ENCODE peak calls at places on chromosomes 13 and 19, in six cellular contexts. R is ovary, K is heart right ventricle, U is neural progenitor cell, N is GM23338, B is lower leg skin. D is an unnamed sample.

GRCh38 chr19:5048091-5048726 is 79.3 kb downstream of the KDM4B start:
- DNase-seq in R (peak), K (peak), U (peak), N (peak), B (peak), D (peak)

GRCh38 chr13:109096101-109096500 is 466.7 kb downstream of the MYO16 start:
- DNase-seq in R (no peak), K (no peak), U (no peak), N (no peak), B (no peak), D (no peak)

GRCh38 chr13:63449549-63449948 is 2033.9 kb upstream of the PCDH20 start:
- DNase-seq in R (no peak), K (no peak), U (no peak), N (no peak), B (no peak), D (no peak)

GRCh38 chr19:5585461-5586299 is 17.9 kb upstream of the TINCR start:
- DNase-seq in R (no peak), K (peak), U (peak), N (peak), B (no peak), D (no peak)

GRCh38 chr13:49020328-49020727 is 44.6 kb downstream of the FNDC3A start:
- DNase-seq in R (no peak), K (no peak), U (no peak), N (no peak), B (no peak), D (no peak)

GRCh38 chr13:41549491-41549890 is 92.1 kb downstream of the RGCC start:
- DNase-seq in R (no peak), K (no peak), U (no peak), N (no peak), B (no peak), D (no peak)

GRCh38 chr13:94239135-94239534 is 240.3 kb downstream of the DCT start:
- DNase-seq in R (no peak), K (no peak), U (no peak), N (no peak), B (no peak), D (no peak)

GRCh38 chr13:93496985-93497673 is 270.5 kb downstream of the GPC6 start:
- DNase-seq in R (no peak), K (no peak), U (peak), N (no peak), B (no peak), D (no peak)

GRCh38 chr19:36093146-36093662 is 17.7 kb upstream of the OVOL3 start:
- DNase-seq in R (no peak), K (no peak), U (no peak), N (no peak), B (no peak), D (no peak)

GRCh38 chr13:54647275-54647674 is 1618.7 kb downstream of the OLFM4 start:
- DNase-seq in R (no peak), K (no peak), U (no peak), N (no peak), B (no peak), D (no peak)

GRCh38 chr13:50990540-50991506 is 81.2 kb downstream of the RNASEH2B start:
- DNase-seq in R (peak), K (peak), U (peak), N (peak), B (no peak), D (no peak)

GRCh38 chr13:111368091-111368490 is 47.6 kb downstream of the TEX29 start:
- DNase-seq in R (no peak), K (no peak), U (no peak), N (no peak), B (no peak), D (no peak)

GRCh38 chr13:90623318-90624011 is 724.0 kb upstream of the MIR17HG start:
- DNase-seq in R (no peak), K (no peak), U (no peak), N (no peak), B (no peak), D (no peak)

GRCh38 chr13:50280538-50280937 is 265.3 kb downstream of the KCNRG start:
- DNase-seq in R (no peak), K (no peak), U (no peak), N (no peak), B (no peak), D (peak)

GRCh38 chr19:30799854-30800755 is 427.9 kb downstream of the ZNF536 start:
- DNase-seq in R (peak), K (peak), U (peak), N (peak), B (peak), D (no peak)

GRCh38 chr13:67841071-67841470 is 610.9 kb upstream of the PCDH9 start:
- DNase-seq in R (no peak), K (no peak), U (peak), N (peak), B (no peak), D (peak)

GRCh38 chr13:73060251-73061160 is 1.7 kb downstream of the KLF5 start:
- DNase-seq in R (no peak), K (peak), U (peak), N (no peak), B (no peak), D (no peak)

GRCh38 chr19:3302755-3303154 is 63.6 kb upstream of the NFIC start:
- DNase-seq in R (no peak), K (no peak), U (no peak), N (peak), B (no peak), D (peak)

GRCh38 chr13:74335370-74335769 is 201.2 kb upstream of the KLF12 start:
- DNase-seq in R (no peak), K (no peak), U (no peak), N (no peak), B (no peak), D (no peak)

GRCh38 chr13:43804461-43805070 is 17.8 kb upstream of the ENOX1 start:
- DNase-seq in R (no peak), K (peak), U (peak), N (peak), B (no peak), D (no peak)

GRCh38 chr13:31968473-31968872 is 63.1 kb upstream of the FRY start:
- DNase-seq in R (no peak), K (peak), U (no peak), N (no peak), B (no peak), D (peak)

GRCh38 chr19:50258918-50259372 is 55.5 kb downstream of the MYH14 start:
- DNase-seq in R (no peak), K (no peak), U (peak), N (peak), B (no peak), D (no peak)

GRCh38 chr13:75137911-75138571 is 343.9 kb downstream of the TBC1D4 start:
- DNase-seq in R (no peak), K (peak), U (no peak), N (no peak), B (no peak), D (no peak)

GRCh38 chr13:93279982-93280381 is 53.4 kb downstream of the GPC6 start:
- DNase-seq in R (no peak), K (no peak), U (no peak), N (peak), B (no peak), D (no peak)

GRCh38 chr19:29546583-29547190 is 20.9 kb downstream of the VSTM2B start:
- DNase-seq in R (no peak), K (no peak), U (no peak), N (no peak), B (peak), D (no peak)

GRCh38 chr13:85430216-85430615 is 369.0 kb downstream of the SLITRK6 start:
- DNase-seq in R (no peak), K (no peak), U (no peak), N (no peak), B (no peak), D (no peak)

GRCh38 chr13:63463782-63464610 is 2048.3 kb upstream of the PCDH20 start:
- DNase-seq in R (no peak), K (no peak), U (no peak), N (no peak), B (no peak), D (no peak)

GRCh38 chr19:17647071-17648020 is 40.8 kb downstream of the UNC13A start:
- DNase-seq in R (no peak), K (no peak), U (peak), N (peak), B (no peak), D (no peak)

GRCh38 chr13:93305886-93306285 is 79.3 kb downstream of the GPC6 start:
- DNase-seq in R (no peak), K (no peak), U (no peak), N (no peak), B (no peak), D (no peak)

GRCh38 chr19:21082011-21082975 is at the start of gene ZNF714:
- DNase-seq in R (peak), K (peak), U (peak), N (peak), B (peak), D (peak)

GRCh38 chr19:55070755-55071502 is 4.7 kb upstream of the EPS8L1 start:
- DNase-seq in R (no peak), K (no peak), U (no peak), N (no peak), B (no peak), D (no peak)

GRCh38 chr19:55067869-55068268 is 4.9 kb upstream of the RDH13 start:
- DNase-seq in R (no peak), K (no peak), U (no peak), N (no peak), B (no peak), D (no peak)

GRCh38 chr19:55069859-55070225 is 5.8 kb upstream of the EPS8L1 start:
- DNase-seq in R (no peak), K (no peak), U (no peak), N (no peak), B (no peak), D (no peak)

GRCh38 chr19:55068803-55069136 is 5.8 kb upstream of the RDH13 start:
- DNase-seq in R (no peak), K (no peak), U (no peak), N (no peak), B (no peak), D (no peak)

DNA sequence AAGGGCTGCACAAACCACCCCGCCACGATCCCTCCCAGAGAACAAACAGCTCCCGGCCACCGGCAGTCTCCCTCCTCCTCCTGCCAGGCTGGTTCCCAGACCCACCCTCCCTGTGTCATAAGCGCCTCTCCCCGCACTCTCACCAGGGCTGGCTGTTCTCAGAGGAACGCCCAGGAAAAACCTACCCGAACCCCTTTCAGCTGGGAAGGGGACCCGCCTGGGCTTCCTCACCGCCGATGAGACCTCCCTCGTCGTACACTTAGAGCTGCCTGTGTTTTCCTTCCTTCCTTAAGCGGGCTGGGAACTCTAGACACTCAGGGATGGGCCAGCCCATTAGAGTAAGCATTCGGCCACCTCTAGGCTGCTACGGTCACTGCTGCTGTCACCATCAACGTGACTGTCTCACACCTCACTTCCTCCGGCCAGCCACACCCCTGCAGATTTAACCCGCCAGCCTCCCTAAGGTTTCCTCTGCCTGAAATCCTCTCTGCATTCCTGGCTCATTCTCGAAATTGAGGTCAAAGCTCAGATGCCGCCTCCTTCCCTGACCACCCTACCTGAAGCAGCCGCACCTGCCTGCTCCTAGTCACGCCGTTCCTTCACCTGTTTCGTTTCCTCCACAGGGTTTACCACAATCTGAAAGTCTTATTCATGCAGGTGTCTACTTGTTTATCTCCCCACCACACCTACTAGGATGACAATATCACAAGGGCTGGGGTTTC is 6.3 kb upstream of the RDH13 start:
- DNase-seq in R (no peak), K (peak), U (peak), N (peak), B (no peak), D (no peak)
- H3K4me3 ChIP-seq in R (no peak), K (no peak), U (peak), N (peak), B (no peak), D (no peak)

GRCh38 chr19:45938733-45939319 is 24.2 kb upstream of the NANOS2 start:
- DNase-seq in R (no peak), K (no peak), U (no peak), N (no peak), B (no peak), D (peak)

GRCh38 chr19:45933759-45934158 is 19.2 kb upstream of the NANOS2 start:
- DNase-seq in R (no peak), K (no peak), U (no peak), N (no peak), B (no peak), D (no peak)

GRCh38 chr19:45931055-45931454 is 16.5 kb upstream of the NANOS2 start:
- DNase-seq in R (no peak), K (no peak), U (no peak), N (no peak), B (no peak), D (no peak)

GRCh38 chr19:45934551-45935230 is 20.1 kb upstream of the NANOS2 start:
- DNase-seq in R (no peak), K (no peak), U (no peak), N (peak), B (no peak), D (no peak)

DNA sequence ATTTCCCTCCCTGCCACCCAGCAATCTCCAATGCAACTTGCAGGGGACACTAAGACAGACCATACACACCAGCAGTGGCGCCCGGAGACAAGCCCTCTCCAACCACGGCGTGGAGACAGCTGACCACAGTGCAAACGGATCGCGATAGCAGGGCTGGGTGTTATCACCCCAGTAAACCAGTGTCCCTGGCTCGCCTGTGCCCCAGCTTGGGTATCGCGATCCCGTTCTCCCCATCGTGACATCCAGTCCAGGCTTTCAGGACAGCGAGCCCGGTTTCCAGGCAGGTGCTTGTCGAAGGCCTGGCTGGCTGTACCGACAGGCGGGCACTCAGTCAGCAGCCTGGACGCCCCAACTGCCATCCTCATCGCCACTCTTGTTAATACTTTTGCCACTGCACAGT is 20.7 kb upstream of the NANOS2 start:
- DNase-seq in R (no peak), K (no peak), U (no peak), N (peak), B (no peak), D (no peak)
- H3K4me3 ChIP-seq in R (no peak), K (no peak), U (no peak), N (no peak), B (no peak), D (no peak)

DNA sequence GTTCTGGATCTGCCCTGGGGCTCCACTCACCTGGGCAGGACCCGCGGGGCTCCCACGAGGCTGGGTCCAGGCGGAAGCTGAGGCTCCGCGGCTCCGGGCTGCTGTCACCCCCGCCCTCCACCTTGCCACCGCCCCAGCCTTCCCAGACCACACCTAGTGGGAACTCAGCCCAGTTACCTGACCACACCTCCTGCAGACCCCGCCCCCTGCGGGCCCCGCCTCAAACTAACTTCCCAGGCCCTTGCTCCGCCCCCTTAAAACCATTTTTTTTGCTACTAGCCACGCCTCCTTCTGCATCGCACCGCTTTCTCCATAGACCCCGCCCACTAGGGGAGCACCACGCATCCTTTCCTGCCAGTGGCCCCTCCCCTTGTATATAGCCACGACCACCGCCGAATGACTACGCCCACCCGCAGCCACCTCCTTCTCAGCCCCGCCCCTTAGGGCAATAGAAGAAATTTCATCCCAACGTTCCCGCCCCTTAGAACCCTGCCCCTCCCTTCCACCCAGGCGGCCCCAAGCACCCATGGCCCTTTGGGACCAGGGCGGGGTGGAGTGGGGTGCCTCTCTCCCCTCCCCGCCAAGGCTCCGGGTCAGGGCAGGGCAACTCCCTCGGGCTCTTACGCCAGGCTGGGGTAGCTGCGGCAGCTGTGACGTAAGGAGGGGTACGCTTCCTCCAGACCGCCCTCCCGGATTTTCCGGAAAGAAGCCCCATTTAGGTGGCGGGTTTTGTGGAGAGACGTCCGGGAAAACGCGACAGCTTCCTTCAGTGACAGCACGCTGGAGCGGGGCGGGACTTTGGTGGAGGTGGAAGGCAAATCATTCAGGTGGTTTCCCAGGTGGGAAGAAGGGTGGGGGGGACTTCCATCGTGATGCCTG is at the start of gene SH2D3A:
- DNase-seq in R (no peak), K (peak), U (peak), N (peak), B (peak), D (peak)
- H3K4me3 ChIP-seq in R (no peak), K (peak), U (peak), N (peak), B (peak), D (peak)

GRCh38 chr13:71645467-71645866 is 221.5 kb downstream of the DACH1 start:
- DNase-seq in R (no peak), K (no peak), U (no peak), N (no peak), B (no peak), D (no peak)

GRCh38 chr13:71644579-71644978 is 222.4 kb downstream of the DACH1 start:
- DNase-seq in R (no peak), K (no peak), U (no peak), N (no peak), B (no peak), D (no peak)

GRCh38 chr13:71638728-71639127 is 228.3 kb downstream of the DACH1 start:
- DNase-seq in R (no peak), K (no peak), U (no peak), N (no peak), B (no peak), D (no peak)

DNA sequence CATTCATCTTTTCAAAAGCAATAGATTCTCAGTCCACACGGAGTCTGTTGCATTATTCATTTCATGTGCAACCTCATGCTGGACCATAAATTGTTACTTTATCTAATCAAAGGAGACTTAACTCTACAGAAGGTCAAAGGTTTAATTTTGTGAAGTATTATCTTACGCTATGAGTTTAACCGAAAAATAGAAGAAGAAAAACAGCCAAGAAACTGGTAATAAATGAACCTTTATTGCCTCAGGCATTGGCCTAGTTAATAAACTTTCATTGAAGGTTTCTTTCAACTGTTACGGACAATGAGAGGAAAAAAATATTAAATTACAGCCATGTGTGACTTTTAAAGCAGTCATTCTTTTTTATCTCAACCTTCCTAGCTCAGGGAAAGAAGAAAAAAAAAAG is 223.5 kb downstream of the DACH1 start:
- DNase-seq in R (no peak), K (no peak), U (no peak), N (no peak), B (no peak), D (no peak)
- H3K4me3 ChIP-seq in R (no peak), K (no peak), U (no peak), N (no peak), B (no peak), D (no peak)

GRCh38 chr13:99956473-99957349 is 14.9 kb downstream of the ZIC5 start:
- DNase-seq in R (no peak), K (no peak), U (peak), N (peak), B (no peak), D (no peak)
- H3K4me3 ChIP-seq in R (no peak), K (peak), U (peak), N (peak), B (no peak), D (no peak)

GRCh38 chr13:60396783-60397692 is at the start of gene TDRD3:
- DNase-seq in R (peak), K (peak), U (peak), N (peak), B (peak), D (peak)

GRCh38 chr13:60396008-60396782 is 825 bp upstream of the TDRD3 start:
- DNase-seq in R (peak), K (peak), U (peak), N (peak), B (peak), D (peak)

GRCh38 chr13:60397693-60398437 is 845 bp downstream of the TDRD3 start:
- DNase-seq in R (peak), K (peak), U (peak), N (peak), B (peak), D (peak)

GRCh38 chr13:60398438-60398891 is 1.4 kb downstream of the TDRD3 start:
- DNase-seq in R (no peak), K (no peak), U (no peak), N (no peak), B (no peak), D (no peak)

DNA sequence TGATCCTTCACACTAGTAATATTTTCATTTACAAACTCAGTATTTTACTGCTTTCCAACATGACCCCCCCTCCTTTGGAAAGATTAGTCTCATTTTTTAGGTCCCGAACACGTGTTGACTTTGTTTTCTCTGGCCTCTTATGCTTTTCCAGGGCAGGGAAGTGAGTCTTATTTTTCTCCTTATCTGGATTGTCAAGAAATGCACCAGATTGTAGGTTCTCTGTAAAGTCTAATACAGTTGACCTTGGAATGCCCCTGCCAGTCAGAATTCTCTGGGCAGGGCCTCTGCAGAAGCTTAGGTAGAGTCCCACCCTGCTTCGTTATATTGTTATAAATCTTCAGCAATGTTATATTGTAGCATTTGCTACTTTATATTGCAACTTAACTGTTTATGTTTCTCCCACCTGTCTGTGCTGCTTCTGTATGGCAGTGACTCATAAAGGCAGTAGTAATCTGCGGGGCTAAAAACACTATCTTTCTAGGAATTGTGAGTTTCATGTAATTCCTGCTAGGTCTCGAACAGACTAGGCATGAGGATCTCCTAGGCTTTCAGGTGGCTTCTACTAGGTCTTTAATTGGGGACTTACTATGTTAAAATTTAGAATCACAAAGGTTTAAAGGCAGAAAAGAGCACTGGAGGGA is 2.0 kb downstream of the TDRD3 start:
- DNase-seq in R (no peak), K (no peak), U (no peak), N (no peak), B (no peak), D (no peak)
- H3K4me3 ChIP-seq in R (no peak), K (no peak), U (peak), N (peak), B (no peak), D (no peak)

D was measured in HL-60.